ENCODE peak calls at places on chromosomes 3 and 15, in nine cellular contexts. Q is HL-60, A is A549, T is GM23338, S is K562, H is HCT116, F is SK-N-SH, J is GM12878, W is HepG2. V is an unnamed sample.

GRCh38 chr3:29185706-29186105 is 95.2 kb upstream of the RBMS3 start:
- DNase-seq in Q (no peak), A (no peak), J (no peak), W (no peak), S (no peak), F (no peak), H (no peak), T (no peak), V (no peak)

GRCh38 chr3:159032311-159032710 is 230.5 kb downstream of the MFSD1 start:
- DNase-seq in J (no peak), Q (no peak), A (no peak), S (no peak), H (peak), F (no peak), W (no peak), T (no peak), V (no peak)

GRCh38 chr3:150227839-150228238 is 180.3 kb upstream of the TSC22D2 start:
- DNase-seq in S (peak), A (peak), F (peak), Q (peak), H (peak), T (peak), W (peak), J (no peak), V (no peak)

GRCh38 chr3:64829331-64829730 is 141.5 kb upstream of the ADAMTS9 start:
- DNase-seq in F (no peak), S (no peak), Q (no peak), T (no peak), H (no peak), J (no peak), W (no peak), A (no peak), V (no peak)

GRCh38 chr3:38555926-38556325 is 59.8 kb downstream of the EXOG start:
- DNase-seq in S (no peak), W (no peak), F (no peak), A (no peak), H (no peak), Q (no peak), J (no peak), T (no peak), V (no peak)

GRCh38 chr3:58683001-58683845 is 16.6 kb upstream of the FAM3D start:
- DNase-seq in F (no peak), A (peak), Q (no peak), H (peak), J (peak), W (no peak), T (no peak), S (no peak), V (no peak)

GRCh38 chr3:99614768-99615167 is 23.6 kb upstream of the COL8A1 start:
- DNase-seq in S (no peak), Q (no peak), H (no peak), T (no peak), W (no peak), F (no peak), A (no peak), J (no peak), V (no peak)

GRCh38 chr15:75027551-75027950 is 4.2 kb downstream of the PPCDC start:
- DNase-seq in H (no peak), S (no peak), F (no peak), T (no peak), Q (no peak), J (no peak), A (no peak), W (no peak), V (no peak)

GRCh38 chr15:100595964-100596363 is 6.0 kb downstream of the LINS1 start:
- DNase-seq in Q (no peak), W (no peak), F (no peak), J (no peak), S (peak), H (no peak), T (no peak), A (no peak), V (no peak)

GRCh38 chr3:147305533-147306241 is 100.7 kb downstream of the ZIC4 start:
- DNase-seq in F (no peak), H (no peak), J (no peak), S (no peak), Q (no peak), T (no peak), A (no peak), W (no peak), V (no peak)

GRCh38 chr15:99503411-99503810 is 62.4 kb upstream of the MEF2A start:
- DNase-seq in T (no peak), F (no peak), S (no peak), J (no peak), H (no peak), W (no peak), A (no peak), Q (no peak), V (no peak)

GRCh38 chr3:128784228-128784627 is 58.2 kb downstream of the RAB7A start:
- DNase-seq in T (peak), W (peak), S (peak), F (peak), Q (peak), A (peak), J (no peak), H (no peak), V (no peak)

GRCh38 chr3:59678042-59678707 is 628.4 kb upstream of the CFAP20DC start:
- DNase-seq in W (no peak), T (no peak), S (no peak), Q (no peak), A (no peak), J (no peak), F (no peak), H (no peak), V (no peak)

GRCh38 chr3:66215106-66215505 is 5.7 kb upstream of the SLC25A26 start:
- DNase-seq in S (no peak), T (no peak), Q (no peak), F (no peak), W (peak), A (no peak), H (no peak), J (no peak), V (no peak)

GRCh38 chr3:175068587-175068986 is 209.5 kb downstream of the NAALADL2 start:
- DNase-seq in T (no peak), S (no peak), J (no peak), F (no peak), Q (no peak), H (no peak), A (no peak), W (no peak), V (no peak)

GRCh38 chr3:151428386-151428785 is 32.5 kb downstream of the IGSF10 start:
- DNase-seq in S (no peak), H (no peak), Q (no peak), J (no peak), F (no peak), A (no peak), W (no peak), T (no peak), V (no peak)
- TF ChIP-seq REST in S (no peak), H (no peak), Q (no peak), J (no peak), F (no peak), A (no peak), W (no peak), T (no peak), V (no peak)

GRCh38 chr15:73368301-73369072 is at the start of gene HCN4:
- DNase-seq in W (no peak), T (peak), F (peak), J (no peak), A (no peak), Q (no peak), S (peak), H (no peak), V (no peak)
- H3K4me3 ChIP-seq in W (peak), T (peak), F (peak), J (no peak), A (peak), Q (no peak), S (no peak), H (peak), V (peak)

GRCh38 chr3:105984837-105985236 is 116.0 kb upstream of the CBLB start:
- DNase-seq in Q (no peak), T (no peak), J (no peak), S (no peak), H (no peak), W (no peak), A (no peak), F (no peak), V (no peak)
- TF ChIP-seq CTCF in Q (no peak), T (no peak), J (no peak), S (no peak), H (no peak), W (no peak), A (no peak), F (no peak), V (no peak)

DNA sequence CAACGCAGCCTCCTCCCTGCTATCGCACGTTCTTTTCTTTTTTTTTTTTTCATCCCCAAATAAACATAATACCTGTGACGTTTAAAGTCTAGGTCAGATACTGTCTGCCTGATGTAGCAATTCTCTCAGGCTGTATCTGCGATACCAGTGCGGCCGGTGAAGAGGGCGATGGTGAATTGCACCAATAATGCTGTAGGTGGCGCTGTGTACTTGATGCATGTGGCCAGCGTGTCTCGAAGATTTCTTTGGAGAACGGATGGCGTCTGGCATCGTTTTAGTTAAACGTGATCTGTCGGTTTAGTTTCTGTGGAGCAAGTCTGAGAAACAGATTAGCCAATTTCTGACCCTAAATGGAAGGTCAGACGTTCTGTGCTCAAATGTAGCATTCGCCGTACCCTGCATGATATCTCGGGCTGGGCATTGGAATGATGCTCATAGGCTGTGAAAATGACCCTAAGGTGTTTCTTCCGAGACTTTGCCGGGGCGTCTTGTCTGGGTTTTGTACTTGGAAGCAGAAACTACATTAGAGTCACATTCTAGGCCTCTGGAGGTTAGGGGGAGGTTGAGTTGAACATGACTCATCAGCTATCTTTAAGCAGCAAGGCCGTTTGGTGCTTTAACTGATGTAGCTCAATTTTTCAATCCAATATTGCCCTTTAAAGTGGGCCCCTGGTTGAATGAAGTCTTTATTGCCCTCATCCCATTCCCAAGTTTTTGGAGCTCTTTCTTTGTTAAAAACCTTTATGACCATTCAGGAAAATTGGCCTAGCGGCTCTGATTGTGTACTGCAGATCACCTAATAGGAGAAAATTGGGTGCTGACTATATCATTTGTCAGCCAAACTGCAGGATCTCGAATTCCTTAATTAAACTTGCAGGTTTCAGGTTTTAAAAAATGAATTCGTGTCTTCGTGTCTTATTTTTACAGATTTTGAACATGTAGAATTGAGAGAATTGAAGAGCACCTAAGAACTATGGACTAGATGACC is 80.0 kb downstream of the SQOR start:
- DNase-seq in Q (peak), A (peak), W (peak), F (peak), T (peak), S (peak), J (no peak), H (peak), V (no peak)
- TF ChIP-seq REST in Q (no peak), A (no peak), W (no peak), F (no peak), T (no peak), S (no peak), J (no peak), H (no peak), V (no peak)

GRCh38 chr3:10185804-10186762 is 21.4 kb downstream of the IRAK2 start:
- DNase-seq in F (no peak), T (no peak), A (no peak), J (no peak), W (no peak), S (no peak), Q (peak), H (no peak), V (no peak)

GRCh38 chr3:10187295-10187876 is 22.7 kb downstream of the IRAK2 start:
- DNase-seq in W (no peak), F (no peak), T (peak), S (no peak), H (no peak), J (no peak), Q (no peak), A (no peak), V (no peak)

GRCh38 chr3:10189557-10190374 is 25.0 kb downstream of the IRAK2 start:
- DNase-seq in A (peak), Q (peak), S (no peak), T (no peak), F (peak), J (peak), W (no peak), H (no peak), V (no peak)

GRCh38 chr3:10187944-10188343 is 23.2 kb downstream of the IRAK2 start:
- DNase-seq in T (no peak), H (no peak), F (no peak), S (no peak), W (no peak), A (no peak), J (no peak), Q (no peak), V (no peak)

DNA sequence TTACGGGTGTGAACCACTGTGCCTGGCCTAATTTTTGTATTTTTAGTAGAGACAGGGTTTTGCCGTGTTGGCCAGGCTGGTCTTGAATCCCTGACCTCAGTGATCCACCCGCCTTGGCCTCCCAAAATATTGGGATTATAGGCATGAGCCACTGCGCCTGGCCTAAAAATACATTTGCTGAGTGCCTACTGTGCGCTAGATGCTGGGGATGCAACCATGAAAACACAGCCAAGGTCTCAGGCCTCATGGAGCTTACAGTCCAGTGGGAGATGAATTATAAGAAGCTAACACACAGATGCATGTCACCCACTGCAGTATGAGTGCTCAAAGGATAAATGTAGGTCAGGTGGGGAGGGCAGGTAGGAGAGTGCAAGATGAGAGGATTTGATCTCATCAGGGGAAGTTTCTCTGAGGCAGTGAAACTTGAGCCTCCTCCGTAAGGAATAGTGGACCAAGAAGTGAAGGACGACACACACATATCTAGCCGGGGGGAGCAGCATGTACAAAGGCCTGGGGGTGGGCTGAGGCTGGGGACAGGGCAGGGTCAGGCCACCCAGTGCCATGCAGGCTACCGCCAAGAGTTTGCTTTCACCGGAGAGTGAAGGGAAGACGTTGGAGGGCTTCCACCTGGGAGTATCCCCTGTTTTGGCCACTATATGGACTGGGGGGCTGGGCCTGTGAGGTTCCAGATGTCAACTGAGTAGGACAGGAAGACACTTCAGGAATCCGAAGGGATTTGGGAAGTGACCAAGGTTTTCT is 24.3 kb downstream of the IRAK2 start:
- DNase-seq in H (no peak), T (no peak), J (no peak), W (no peak), A (no peak), S (no peak), F (no peak), Q (no peak), V (no peak)
- H3K4me3 ChIP-seq in H (no peak), T (no peak), J (no peak), W (no peak), A (no peak), S (no peak), F (no peak), Q (no peak), V (no peak)

GRCh38 chr3:196967412-196968232 is 1.0 kb downstream of the PIGZ start:
- DNase-seq in W (no peak), H (no peak), T (peak), Q (no peak), J (no peak), A (no peak), S (no peak), F (no peak), V (no peak)
- TF ChIP-seq CTCF in W (no peak), H (no peak), T (no peak), Q (no peak), J (no peak), A (no peak), S (no peak), F (no peak), V (no peak)

DNA sequence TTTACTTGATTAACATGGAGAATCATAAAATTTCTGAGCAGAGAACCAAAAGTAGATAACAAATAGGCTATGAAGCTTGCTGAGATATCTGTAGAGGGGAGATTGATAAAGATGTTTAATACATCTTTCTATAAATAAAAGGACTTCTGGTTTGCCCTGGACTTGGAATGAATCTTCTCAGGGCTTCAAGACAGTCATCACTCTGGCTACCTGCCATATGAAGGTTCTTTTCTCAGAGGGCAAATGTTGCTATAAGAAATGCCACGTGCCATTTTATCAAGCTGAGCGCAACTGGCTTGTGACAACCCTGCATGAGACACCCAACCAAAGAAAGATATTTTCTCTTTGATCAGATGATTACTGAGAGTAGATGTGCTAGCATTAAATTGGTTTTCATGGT is 192.5 kb downstream of the WNT5A start:
- DNase-seq in J (no peak), H (no peak), T (no peak), W (no peak), F (no peak), Q (no peak), S (no peak), A (no peak), V (no peak)
- TF ChIP-seq REST in J (no peak), H (no peak), T (no peak), W (no peak), F (no peak), Q (no peak), S (no peak), A (no peak), V (no peak)

V was measured in Panc1.